ENCODE peak calls at places on chromosomes 16 and 17, in nine cellular contexts. H, S, G, R, Y, V, E, T and I are unnamed samples.

GRCh38 chr16:9943121-9943520 is 239.1 kb downstream of the GRIN2A start:
- DNase-seq in H (no peak), S (no peak), G (no peak), R (no peak), Y (no peak), V (no peak), E (no peak), T (no peak), I (no peak)

GRCh38 chr17:81494984-81495383 is 17.6 kb downstream of the ACTG1 start:
- DNase-seq in H (no peak), S (no peak), G (no peak), R (no peak), Y (no peak), V (no peak), E (no peak), T (no peak), I (no peak)

GRCh38 chr17:48910370-48910769 is 2.2 kb downstream of the UBE2Z start:
- DNase-seq in H (no peak), S (no peak), G (no peak), R (no peak), Y (no peak), V (no peak), E (no peak), T (no peak), I (no peak)

GRCh38 chr16:67349172-67349571 is 22.6 kb downstream of the LRRC36 start:
- DNase-seq in H (no peak), S (peak; percentile 27), G (no peak), R (no peak), Y (no peak), V (no peak), E (no peak), T (no peak), I (peak; percentile 66)

GRCh38 chr17:28747046-28747691 is 3.4 kb downstream of the TRAF4 start:
- DNase-seq in H (no peak), S (no peak), G (no peak), R (no peak), Y (no peak), V (no peak), E (no peak), T (no peak), I (no peak)

GRCh38 chr16:80147021-80147680 is 393.6 kb upstream of the DYNLRB2 start:
- DNase-seq in H (no peak), S (no peak), G (no peak), R (no peak), Y (no peak), V (no peak), E (no peak), T (no peak), I (no peak)

GRCh38 chr17:76353004-76353598 is 615 bp downstream of the PRPSAP1 start:
- DNase-seq in H (no peak), S (peak; percentile 2), G (no peak), R (peak; percentile 65), Y (no peak), V (no peak), E (peak; percentile 70), T (peak; percentile 27), I (peak; percentile 17)

GRCh38 chr16:67399749-67400704 is 6.7 kb upstream of the TPPP3 start:
- DNase-seq in H (no peak), S (no peak), G (no peak), R (no peak), Y (no peak), V (no peak), E (no peak), T (no peak), I (no peak)

GRCh38 chr16:57167951-57168350 is 17.9 kb downstream of the PSME3IP1 start:
- DNase-seq in H (peak; percentile 60), S (peak; percentile 72), G (no peak), R (no peak), Y (no peak), V (no peak), E (no peak), T (no peak), I (peak; percentile 75)

GRCh38 chr16:66359012-66359411 is 7.5 kb upstream of the CDH5 start:
- DNase-seq in H (no peak), S (no peak), G (no peak), R (no peak), Y (no peak), V (no peak), E (no peak), T (no peak), I (peak; percentile 64)

GRCh38 chr17:82939213-82940030 is 99.6 kb upstream of the ZNF750 start:
- DNase-seq in H (no peak), S (no peak), G (no peak), R (no peak), Y (no peak), V (no peak), E (no peak), T (no peak), I (no peak)

GRCh38 chr17:11026903-11027302 is 189.0 kb upstream of the PIRT start:
- DNase-seq in H (no peak), S (no peak), G (no peak), R (no peak), Y (no peak), V (no peak), E (no peak), T (no peak), I (no peak)

GRCh38 chr16:71781741-71782140 is 26.9 kb downstream of the AP1G1 start:
- DNase-seq in H (no peak), S (no peak), G (no peak), R (no peak), Y (no peak), V (no peak), E (no peak), T (no peak), I (peak; percentile 48)

GRCh38 chr17:51189162-51189561 is 23.0 kb downstream of the NME2 start:
- DNase-seq in H (no peak), S (no peak), G (no peak), R (no peak), Y (no peak), V (no peak), E (no peak), T (no peak), I (no peak)

GRCh38 chr16:88284626-88285513 is 97.9 kb upstream of the ZNF469 start:
- DNase-seq in H (no peak), S (no peak), G (no peak), R (no peak), Y (no peak), V (no peak), E (no peak), T (no peak), I (no peak)

GRCh38 chr17:81400154-81400938 is 5.1 kb downstream of the BAHCC1 start:
- DNase-seq in H (no peak), S (no peak), G (no peak), R (no peak), Y (no peak), V (no peak), E (no peak), T (no peak), I (no peak)

GRCh38 chr16:68335175-68335574 is 24.4 kb downstream of the PRMT7 start:
- DNase-seq in H (no peak), S (no peak), G (no peak), R (no peak), Y (no peak), V (no peak), E (no peak), T (no peak), I (no peak)

GRCh38 chr16:57912529-57913260 is 58.2 kb downstream of the CNGB1 start:
- DNase-seq in H (no peak), S (no peak), G (no peak), R (no peak), Y (no peak), V (no peak), E (no peak), T (no peak), I (no peak)

GRCh38 chr16:79426663-79427062 is 173.9 kb downstream of the MAF start:
- DNase-seq in H (no peak), S (no peak), G (no peak), R (no peak), Y (no peak), V (no peak), E (no peak), T (no peak), I (no peak)

GRCh38 chr16:27434141-27435051 is 32.4 kb downstream of the IL21R start:
- DNase-seq in H (no peak), S (no peak), G (no peak), R (peak; percentile 43), Y (no peak), V (no peak), E (no peak), T (peak; percentile 12), I (no peak)